ENCODE peak calls at places on chromosomes 13 and 19, in seven cellular contexts. One of them, this sample, is unnamed.

GRCh38 chr13:52156724-52157251 is 2.6 kb downstream of the NEK3 start:
- DNase-seq in HT-29: no peak
- DNase-seq in uterus: no peak
- DNase-seq in frontal cortex: no peak
- DNase-seq in Ammon's horn: no peak
- DNase-seq in neuronal stem cell: no peak
- DNase-seq in occipital lobe: no peak
- DNase-seq in this sample: no peak

GRCh38 chr13:80012281-80012680 is 328.6 kb downstream of the SPRY2 start:
- DNase-seq in Ammon's horn: no peak
- DNase-seq in uterus: no peak
- DNase-seq in neuronal stem cell: no peak
- DNase-seq in HT-29: no peak
- DNase-seq in occipital lobe: no peak
- DNase-seq in frontal cortex: peak; percentile 10
- DNase-seq in this sample: no peak

GRCh38 chr19:49857834-49858590 is 7.1 kb downstream of the PTOV1 start:
- DNase-seq in neuronal stem cell: no peak
- DNase-seq in frontal cortex: no peak
- DNase-seq in Ammon's horn: no peak
- DNase-seq in uterus: peak; percentile 16
- DNase-seq in occipital lobe: no peak
- DNase-seq in HT-29: peak; percentile 19
- DNase-seq in this sample: no peak

GRCh38 chr13:31346891-31347290 is 147.1 kb downstream of the B3GLCT start:
- DNase-seq in uterus: no peak
- DNase-seq in HT-29: no peak
- DNase-seq in neuronal stem cell: no peak
- DNase-seq in occipital lobe: no peak
- DNase-seq in frontal cortex: no peak
- DNase-seq in Ammon's horn: no peak
- DNase-seq in this sample: no peak

GRCh38 chr13:110525328-110526319 is 35.9 kb downstream of the RAB20 start:
- DNase-seq in neuronal stem cell: no peak
- DNase-seq in occipital lobe: no peak
- DNase-seq in HT-29: peak; percentile 67
- DNase-seq in Ammon's horn: no peak
- DNase-seq in frontal cortex: no peak
- DNase-seq in uterus: no peak
- DNase-seq in this sample: no peak

GRCh38 chr19:11191273-11191755 is 6.0 kb downstream of the KANK2 start:
- DNase-seq in Ammon's horn: no peak
- DNase-seq in HT-29: peak; percentile 32
- DNase-seq in neuronal stem cell: no peak
- DNase-seq in uterus: peak; percentile 68
- DNase-seq in frontal cortex: peak; percentile 61
- DNase-seq in occipital lobe: no peak
- DNase-seq in this sample: peak; percentile 91

GRCh38 chr19:344625-345319 is at the start of gene MIER2:
- DNase-seq in frontal cortex: peak; percentile 98
- DNase-seq in Ammon's horn: peak; percentile 81
- DNase-seq in HT-29: peak; percentile 49
- DNase-seq in neuronal stem cell: peak; percentile 84
- DNase-seq in uterus: peak; percentile 88
- DNase-seq in occipital lobe: peak; percentile 80
- DNase-seq in this sample: peak; percentile 94

GRCh38 chr13:72507394-72508199 is 219.8 kb downstream of the MZT1 start:
- DNase-seq in neuronal stem cell: no peak
- DNase-seq in occipital lobe: no peak
- DNase-seq in HT-29: no peak
- DNase-seq in frontal cortex: no peak
- DNase-seq in uterus: no peak
- DNase-seq in Ammon's horn: no peak
- DNase-seq in this sample: no peak

GRCh38 chr13:97780486-97780885 is 173.0 kb upstream of the IPO5 start:
- DNase-seq in Ammon's horn: peak; percentile 63
- DNase-seq in HT-29: no peak
- DNase-seq in neuronal stem cell: no peak
- DNase-seq in occipital lobe: no peak
- DNase-seq in uterus: no peak
- DNase-seq in frontal cortex: no peak
- DNase-seq in this sample: no peak

GRCh38 chr19:49799798-49800376 is 13.2 kb downstream of the FUZ start:
- DNase-seq in HT-29: no peak
- DNase-seq in occipital lobe: no peak
- DNase-seq in frontal cortex: no peak
- DNase-seq in uterus: no peak
- DNase-seq in Ammon's horn: no peak
- DNase-seq in neuronal stem cell: no peak
- DNase-seq in this sample: no peak

GRCh38 chr19:35247526-35248309 is 1.1 kb upstream of the LSR start:
- DNase-seq in uterus: no peak
- DNase-seq in HT-29: peak; percentile 99
- DNase-seq in neuronal stem cell: peak; percentile 88
- DNase-seq in Ammon's horn: no peak
- DNase-seq in frontal cortex: peak; percentile 55
- DNase-seq in occipital lobe: no peak
- DNase-seq in this sample: peak; percentile 80

GRCh38 chr19:13999085-13999484 is 7.0 kb downstream of the RFX1 start:
- DNase-seq in neuronal stem cell: no peak
- DNase-seq in frontal cortex: no peak
- DNase-seq in uterus: no peak
- DNase-seq in Ammon's horn: no peak
- DNase-seq in occipital lobe: no peak
- DNase-seq in HT-29: no peak
- DNase-seq in this sample: no peak

GRCh38 chr19:604355-604754 is 14.7 kb downstream of the HCN2 start:
- DNase-seq in Ammon's horn: no peak
- DNase-seq in frontal cortex: no peak
- DNase-seq in HT-29: peak; percentile 18
- DNase-seq in uterus: no peak
- DNase-seq in neuronal stem cell: no peak
- DNase-seq in occipital lobe: no peak
- DNase-seq in this sample: no peak

GRCh38 chr19:41325947-41326706 is 16.2 kb downstream of the CCDC97 start:
- DNase-seq in neuronal stem cell: no peak
- DNase-seq in occipital lobe: peak; percentile 43
- DNase-seq in uterus: no peak
- DNase-seq in HT-29: no peak
- DNase-seq in frontal cortex: no peak
- DNase-seq in Ammon's horn: peak; percentile 47
- DNase-seq in this sample: no peak

This sample was measured in aorta.